ENCODE peak calls at places on chromosomes 3 and 15, in nine cellular contexts. M, J, Q, V, X, E, S, U and I are unnamed samples.

GRCh38 chr3:165162883-165163282 is 33.3 kb downstream of the SLITRK3 start:
- DNase-seq in M (no peak), J (no peak), Q (no peak), V (no peak), X (no peak), E (no peak), S (no peak), U (no peak), I (no peak)

GRCh38 chr3:107945406-107945805 is 145.4 kb downstream of the CD47 start:
- DNase-seq in M (no peak), J (no peak), Q (no peak), V (no peak), X (no peak), E (no peak), S (no peak), U (no peak), I (no peak)

GRCh38 chr15:41774873-41775417 is 661 bp downstream of the MAPKBP1 start:
- DNase-seq in M (no peak), J (no peak), Q (no peak), V (no peak), X (no peak), E (no peak), S (no peak), U (no peak), I (no peak)

GRCh38 chr3:35028157-35028556 is 611.2 kb upstream of the ARPP21 start:
- DNase-seq in M (no peak), J (no peak), Q (no peak), V (no peak), X (no peak), E (no peak), S (no peak), U (no peak), I (no peak)

GRCh38 chr3:9225268-9225667 is 24.2 kb downstream of the SRGAP3 start:
- DNase-seq in M (no peak), J (no peak), Q (no peak), V (no peak), X (no peak), E (no peak), S (no peak), U (peak), I (no peak)

GRCh38 chr3:190747566-190747965 is 114.9 kb downstream of the GMNC start:
- DNase-seq in M (no peak), J (no peak), Q (no peak), V (no peak), X (no peak), E (no peak), S (no peak), U (no peak), I (no peak)

GRCh38 chr15:77702211-77702957 is 69.7 kb upstream of the LINGO1 start:
- DNase-seq in M (peak), J (no peak), Q (peak), V (no peak), X (no peak), E (no peak), S (no peak), U (no peak), I (no peak)

GRCh38 chr15:92091155-92091734 is 237.7 kb downstream of the SLCO3A1 start:
- DNase-seq in M (peak), J (peak), Q (peak), V (no peak), X (peak), E (no peak), S (peak), U (peak), I (no peak)

GRCh38 chr3:190984502-190985244 is 122.2 kb upstream of the GMNC start:
- DNase-seq in M (no peak), J (no peak), Q (no peak), V (no peak), X (no peak), E (no peak), S (no peak), U (no peak), I (no peak)

GRCh38 chr3:127781411-127782001 is 40.8 kb downstream of the MGLL start:
- DNase-seq in M (no peak), J (no peak), Q (no peak), V (no peak), X (peak), E (no peak), S (no peak), U (no peak), I (no peak)

GRCh38 chr3:138082085-138082991 is 33.1 kb downstream of the DZIP1L start:
- DNase-seq in M (no peak), J (peak), Q (no peak), V (peak), X (no peak), E (peak), S (no peak), U (no peak), I (no peak)

GRCh38 chr15:91099616-91100560 is at the start of gene SV2B:
- DNase-seq in M (peak), J (peak), Q (no peak), V (peak), X (peak), E (no peak), S (peak), U (no peak), I (peak)

GRCh38 chr3:174931473-174931872 is 72.3 kb downstream of the NAALADL2 start:
- DNase-seq in M (no peak), J (no peak), Q (no peak), V (no peak), X (no peak), E (no peak), S (no peak), U (no peak), I (no peak)

GRCh38 chr3:11535207-11535960 is 108.3 kb downstream of the VGLL4 start:
- DNase-seq in M (no peak), J (no peak), Q (no peak), V (no peak), X (no peak), E (no peak), S (no peak), U (peak), I (no peak)

GRCh38 chr3:127768346-127769008 is 53.8 kb downstream of the MGLL start:
- DNase-seq in M (no peak), J (no peak), Q (peak), V (no peak), X (no peak), E (no peak), S (no peak), U (no peak), I (peak)

GRCh38 chr15:40696228-40696627 is 1.3 kb downstream of the RAD51 start:
- DNase-seq in M (peak), J (no peak), Q (no peak), V (no peak), X (no peak), E (no peak), S (no peak), U (no peak), I (no peak)

GRCh38 chr3:172315401-172316091 is 132.7 kb downstream of the GHSR start:
- DNase-seq in M (peak), J (no peak), Q (peak), V (no peak), X (no peak), E (no peak), S (no peak), U (no peak), I (no peak)

GRCh38 chr15:84685304-84685703 is 27.3 kb upstream of the NMB start:
- DNase-seq in M (peak), J (no peak), Q (no peak), V (no peak), X (no peak), E (no peak), S (peak), U (no peak), I (peak)

GRCh38 chr3:182486459-182486858 is 306.8 kb upstream of the ATP11B start:
- DNase-seq in M (no peak), J (no peak), Q (no peak), V (no peak), X (no peak), E (no peak), S (no peak), U (no peak), I (no peak)

GRCh38 chr3:128889139-128889894 is 9.9 kb downstream of the ACAD9 start:
- DNase-seq in M (no peak), J (no peak), Q (no peak), V (no peak), X (no peak), E (no peak), S (no peak), U (no peak), I (no peak)

GRCh38 chr15:35705885-35706590 is 160.1 kb upstream of the DPH6 start:
- DNase-seq in M (peak), J (peak), Q (no peak), V (no peak), X (no peak), E (no peak), S (no peak), U (no peak), I (no peak)

GRCh38 chr3:42639192-42639591 is 14.3 kb upstream of the ZBTB47 start:
- DNase-seq in M (no peak), J (no peak), Q (no peak), V (no peak), X (no peak), E (no peak), S (no peak), U (no peak), I (no peak)

GRCh38 chr3:128307029-128307633 is 153.8 kb downstream of the EEFSEC start:
- DNase-seq in M (peak), J (no peak), Q (no peak), V (no peak), X (peak), E (no peak), S (no peak), U (no peak), I (no peak)

GRCh38 chr3:159273608-159274007 is 471.8 kb downstream of the MFSD1 start:
- DNase-seq in M (peak), J (no peak), Q (no peak), V (no peak), X (no peak), E (no peak), S (no peak), U (no peak), I (no peak)

GRCh38 chr3:24270744-24271143 is 223.9 kb downstream of the THRB start:
- DNase-seq in M (no peak), J (no peak), Q (no peak), V (no peak), X (no peak), E (no peak), S (no peak), U (no peak), I (no peak)

GRCh38 chr15:76431936-76432335 is 95.4 kb downstream of the ISL2 start:
- DNase-seq in M (no peak), J (no peak), Q (no peak), V (no peak), X (no peak), E (no peak), S (no peak), U (no peak), I (no peak)

GRCh38 chr3:129356756-129357425 is 71.5 kb downstream of the EFCAB12 start:
- DNase-seq in M (no peak), J (no peak), Q (no peak), V (no peak), X (no peak), E (no peak), S (no peak), U (no peak), I (no peak)

GRCh38 chr3:72279631-72280041 is 494.7 kb upstream of the PROK2 start:
- DNase-seq in M (no peak), J (no peak), Q (no peak), V (no peak), X (no peak), E (no peak), S (no peak), U (no peak), I (no peak)

GRCh38 chr15:60081976-60082375 is 77.9 kb downstream of the FOXB1 start:
- DNase-seq in M (no peak), J (no peak), Q (no peak), V (no peak), X (no peak), E (no peak), S (no peak), U (no peak), I (no peak)

GRCh38 chr3:183033746-183034145 is 53.4 kb upstream of the DCUN1D1 start:
- DNase-seq in M (no peak), J (no peak), Q (no peak), V (no peak), X (no peak), E (no peak), S (no peak), U (no peak), I (no peak)

GRCh38 chr3:105351821-105352220 is 14.9 kb upstream of the ALCAM start:
- DNase-seq in M (no peak), J (no peak), Q (no peak), V (no peak), X (no peak), E (no peak), S (no peak), U (no peak), I (no peak)

GRCh38 chr3:23183731-23184130 is 19.4 kb upstream of the UBE2E2 start:
- DNase-seq in M (peak), J (peak), Q (peak), V (no peak), X (peak), E (no peak), S (no peak), U (no peak), I (no peak)

GRCh38 chr3:195286115-195286872 is 15.3 kb upstream of the XXYLT1 start:
- DNase-seq in M (no peak), J (no peak), Q (no peak), V (no peak), X (no peak), E (no peak), S (no peak), U (no peak), I (no peak)

GRCh38 chr3:27147215-27147614 is 222.0 kb downstream of the NEK10 start:
- DNase-seq in M (no peak), J (no peak), Q (no peak), V (no peak), X (no peak), E (no peak), S (no peak), U (no peak), I (no peak)

GRCh38 chr15:73924258-73924921 is 1.9 kb upstream of the LOXL1 start:
- DNase-seq in M (no peak), J (no peak), Q (peak), V (no peak), X (no peak), E (no peak), S (no peak), U (peak), I (no peak)
- TF ChIP-seq EP300 in M (no peak), J (no peak), Q (no peak), V (no peak), X (no peak), E (no peak), S (no peak), U (no peak), I (no peak)

GRCh38 chr3:120349819-120350125 is 618 bp upstream of the LRRC58 start:
- DNase-seq in M (no peak), J (no peak), Q (peak), V (no peak), X (no peak), E (no peak), S (no peak), U (no peak), I (no peak)

GRCh38 chr3:120348065-120348980 is 831 bp downstream of the LRRC58 start:
- DNase-seq in M (no peak), J (no peak), Q (peak), V (no peak), X (peak), E (no peak), S (peak), U (no peak), I (no peak)

GRCh38 chr3:120348981-120349818 is at the start of gene LRRC58:
- DNase-seq in M (peak), J (peak), Q (peak), V (peak), X (peak), E (peak), S (peak), U (peak), I (peak)

GRCh38 chr3:120352017-120352416 is 2.9 kb upstream of the LRRC58 start:
- DNase-seq in M (no peak), J (no peak), Q (no peak), V (no peak), X (no peak), E (no peak), S (no peak), U (no peak), I (no peak)

DNA sequence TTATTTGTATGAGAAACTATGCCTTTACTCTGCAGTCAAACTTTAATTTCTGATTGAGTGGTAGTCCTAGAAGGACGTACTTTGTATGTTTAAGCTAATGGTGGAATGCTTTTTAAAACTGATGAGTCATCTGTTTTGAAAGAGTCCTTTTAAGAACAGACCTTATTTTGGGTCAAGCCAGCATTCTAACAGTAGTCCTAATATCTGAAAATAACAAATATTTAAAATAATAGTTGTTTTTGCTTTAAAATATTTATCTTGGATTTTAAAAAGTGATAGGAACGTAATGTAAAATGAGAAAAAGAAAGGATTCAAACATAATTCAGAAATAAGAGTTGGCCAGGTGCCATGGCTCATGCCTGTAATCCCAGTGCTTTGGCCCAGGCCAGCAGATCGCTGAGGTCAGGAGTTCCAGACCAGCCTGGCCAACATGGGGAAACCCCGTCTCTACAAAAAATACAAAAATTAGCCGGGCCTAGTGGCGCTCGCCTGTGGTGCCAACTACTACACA is 1.3 kb upstream of the LRRC58 start:
- DNase-seq in M (peak), J (no peak), Q (peak), V (no peak), X (no peak), E (no peak), S (peak), U (peak), I (no peak)
- H3K4me3 ChIP-seq in M (no peak), J (no peak), Q (peak), V (peak), X (peak), E (peak), S (peak), U (peak), I (peak)

DNA sequence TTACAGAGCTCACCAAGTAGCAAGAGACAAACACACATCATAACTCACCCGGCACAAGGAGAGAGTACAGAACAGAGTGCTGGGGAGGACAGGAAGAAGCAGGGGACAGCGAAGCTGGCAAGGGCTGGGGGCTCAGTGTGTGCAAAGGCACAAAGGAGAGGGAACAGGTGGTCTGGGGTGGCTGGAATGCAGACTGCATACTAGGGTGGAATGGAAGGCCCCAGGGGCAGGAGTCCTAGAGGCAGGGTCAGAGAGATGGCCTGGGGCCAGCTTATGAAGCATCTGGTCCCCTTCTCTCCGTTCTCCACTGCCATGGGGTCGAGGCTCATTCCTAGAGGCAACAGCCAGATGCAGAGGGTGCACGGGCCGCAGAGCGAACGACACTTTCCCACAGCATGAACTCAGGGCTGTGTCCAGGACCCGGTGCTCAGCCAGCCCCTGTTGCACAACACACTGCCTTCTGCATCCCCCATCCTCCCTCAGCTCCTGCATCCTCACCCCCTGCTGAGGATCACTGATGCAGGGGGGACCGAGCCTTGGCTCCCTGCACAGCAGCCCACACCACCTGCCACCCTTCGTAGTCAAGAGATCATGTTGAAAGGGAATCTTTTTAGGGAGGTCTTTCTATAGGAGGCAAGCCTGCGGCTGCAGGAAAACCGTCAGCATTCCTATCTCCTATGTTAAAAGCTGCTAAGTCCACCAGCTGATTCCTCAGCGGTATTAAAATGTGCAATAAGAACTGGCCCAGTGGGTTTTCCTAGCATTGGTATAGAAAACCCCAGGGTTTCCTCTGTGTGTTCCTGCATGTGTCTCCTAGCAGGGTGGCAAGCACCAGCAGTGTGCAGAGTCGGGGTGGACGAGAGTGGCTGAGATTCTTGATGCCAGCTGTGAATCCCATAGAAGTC is 293.5 kb downstream of the UACA start:
- DNase-seq in M (no peak), J (no peak), Q (no peak), V (no peak), X (no peak), E (no peak), S (no peak), U (no peak), I (no peak)
- TF ChIP-seq EP300 in M (no peak), J (no peak), Q (no peak), V (no peak), X (no peak), E (no peak), S (no peak), U (no peak), I (no peak)

DNA sequence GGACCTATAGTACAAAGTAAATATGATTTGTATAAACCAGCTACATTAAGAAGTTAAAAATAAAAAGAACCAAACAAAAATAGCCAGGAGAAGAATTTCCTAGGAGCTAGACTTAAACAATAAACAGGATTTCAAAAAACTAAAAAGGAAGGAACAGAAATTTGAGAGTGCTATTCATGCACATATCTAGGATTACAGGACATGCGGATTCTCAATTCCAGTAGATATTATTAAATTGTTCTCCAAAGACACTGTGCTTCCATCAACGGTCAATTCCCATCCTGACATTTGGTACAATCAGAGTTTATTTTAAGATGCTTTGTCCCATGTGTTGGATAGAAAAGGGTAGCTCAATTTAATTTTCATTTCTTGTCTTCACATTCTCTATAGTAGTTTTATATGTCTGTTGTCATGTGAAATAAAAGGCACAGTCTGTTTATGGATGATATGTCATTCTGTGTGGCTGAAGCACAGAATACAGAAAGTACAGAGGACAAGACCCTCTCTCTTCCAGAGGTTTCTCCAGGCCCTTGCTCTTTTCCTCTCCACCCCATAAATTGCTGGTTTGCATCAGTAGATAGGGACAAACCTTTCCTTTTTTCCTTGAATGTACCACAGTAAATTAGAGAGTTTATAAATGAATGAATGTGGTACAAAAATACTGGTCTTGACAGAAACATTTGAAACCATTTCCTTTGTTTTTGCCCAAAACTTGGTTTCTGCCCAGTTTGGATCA is 3.5 kb downstream of the PLOD2 start:
- DNase-seq in M (no peak), J (no peak), Q (no peak), V (no peak), X (no peak), E (no peak), S (no peak), U (no peak), I (no peak)
- H3K4me3 ChIP-seq in M (no peak), J (peak), Q (peak), V (peak), X (no peak), E (no peak), S (no peak), U (no peak), I (no peak)